ENCODE peak calls at places on chromosomes 7 and 10, in eight cellular contexts. One of them, this sample, is unnamed.

GRCh38 chr10:75841266-75841665 is 409.8 kb downstream of the LRMDA start:
- DNase-seq in A172: no peak
- DNase-seq in tibial artery: no peak
- DNase-seq in stimulated activated CD4-positive, alpha-beta T cell treated with anti-CD3 and anti-CD28 coated beads, Interleukin-2, amount 100 ng/mL, for 48 hours: no peak
- DNase-seq in fibroblast of lung: no peak
- DNase-seq in fibroblast of the conjunctiva: no peak
- DNase-seq in mucosa of gallbladder: no peak
- DNase-seq in head of caudate nucleus: no peak
- DNase-seq in this sample: no peak

GRCh38 chr10:107631876-107632275 is 467.4 kb upstream of the SORCS1 start:
- DNase-seq in fibroblast of the conjunctiva: no peak
- DNase-seq in mucosa of gallbladder: no peak
- DNase-seq in A172: no peak
- DNase-seq in head of caudate nucleus: no peak
- DNase-seq in stimulated activated CD4-positive, alpha-beta T cell treated with anti-CD3 and anti-CD28 coated beads, Interleukin-2, amount 100 ng/mL, for 48 hours: no peak
- DNase-seq in tibial artery: no peak
- DNase-seq in fibroblast of lung: no peak
- DNase-seq in this sample: no peak

GRCh38 chr7:120272896-120273475 is at the start of gene KCND2:
- DNase-seq in tibial artery: no peak
- DNase-seq in head of caudate nucleus: peak
- DNase-seq in mucosa of gallbladder: peak
- DNase-seq in stimulated activated CD4-positive, alpha-beta T cell treated with anti-CD3 and anti-CD28 coated beads, Interleukin-2, amount 100 ng/mL, for 48 hours: no peak
- DNase-seq in A172: no peak
- DNase-seq in fibroblast of lung: peak
- DNase-seq in fibroblast of the conjunctiva: no peak
- DNase-seq in this sample: no peak

GRCh38 chr7:78769551-78770101 is 683.8 kb downstream of the MAGI2 start:
- DNase-seq in fibroblast of lung: peak
- DNase-seq in mucosa of gallbladder: no peak
- DNase-seq in tibial artery: no peak
- DNase-seq in fibroblast of the conjunctiva: no peak
- DNase-seq in stimulated activated CD4-positive, alpha-beta T cell treated with anti-CD3 and anti-CD28 coated beads, Interleukin-2, amount 100 ng/mL, for 48 hours: no peak
- DNase-seq in A172: no peak
- DNase-seq in head of caudate nucleus: no peak
- DNase-seq in this sample: no peak

GRCh38 chr10:34705563-34705962 is 109.5 kb downstream of the PARD3 start:
- DNase-seq in mucosa of gallbladder: no peak
- DNase-seq in A172: no peak
- DNase-seq in stimulated activated CD4-positive, alpha-beta T cell treated with anti-CD3 and anti-CD28 coated beads, Interleukin-2, amount 100 ng/mL, for 48 hours: no peak
- DNase-seq in head of caudate nucleus: no peak
- DNase-seq in tibial artery: no peak
- DNase-seq in fibroblast of lung: no peak
- DNase-seq in fibroblast of the conjunctiva: no peak
- DNase-seq in this sample: no peak

GRCh38 chr10:46553238-46554049 is 3.0 kb downstream of the GPRIN2 start:
- DNase-seq in mucosa of gallbladder: peak
- DNase-seq in fibroblast of the conjunctiva: no peak
- DNase-seq in fibroblast of lung: no peak
- DNase-seq in tibial artery: peak
- DNase-seq in A172: no peak
- DNase-seq in head of caudate nucleus: peak
- DNase-seq in stimulated activated CD4-positive, alpha-beta T cell treated with anti-CD3 and anti-CD28 coated beads, Interleukin-2, amount 100 ng/mL, for 48 hours: no peak
- DNase-seq in this sample: no peak

GRCh38 chr10:95308389-95309302 is 17.8 kb upstream of the PDLIM1 start:
- DNase-seq in tibial artery: peak
- DNase-seq in head of caudate nucleus: no peak
- DNase-seq in stimulated activated CD4-positive, alpha-beta T cell treated with anti-CD3 and anti-CD28 coated beads, Interleukin-2, amount 100 ng/mL, for 48 hours: no peak
- DNase-seq in A172: peak
- DNase-seq in fibroblast of the conjunctiva: peak
- DNase-seq in mucosa of gallbladder: peak
- DNase-seq in fibroblast of lung: peak
- DNase-seq in this sample: peak

GRCh38 chr10:3397231-3397630 is 224.6 kb upstream of the PITRM1 start:
- DNase-seq in tibial artery: no peak
- DNase-seq in fibroblast of the conjunctiva: no peak
- DNase-seq in head of caudate nucleus: no peak
- DNase-seq in A172: peak
- DNase-seq in fibroblast of lung: no peak
- DNase-seq in mucosa of gallbladder: no peak
- DNase-seq in stimulated activated CD4-positive, alpha-beta T cell treated with anti-CD3 and anti-CD28 coated beads, Interleukin-2, amount 100 ng/mL, for 48 hours: no peak
- DNase-seq in this sample: peak

GRCh38 chr10:3813986-3814831 is 29.2 kb upstream of the KLF6 start:
- DNase-seq in fibroblast of the conjunctiva: no peak
- DNase-seq in tibial artery: no peak
- DNase-seq in stimulated activated CD4-positive, alpha-beta T cell treated with anti-CD3 and anti-CD28 coated beads, Interleukin-2, amount 100 ng/mL, for 48 hours: no peak
- DNase-seq in mucosa of gallbladder: no peak
- DNase-seq in A172: no peak
- DNase-seq in head of caudate nucleus: no peak
- DNase-seq in fibroblast of lung: peak
- DNase-seq in this sample: peak

GRCh38 chr7:22627136-22627535 is 99.9 kb upstream of the IL6 start:
- DNase-seq in A172: peak
- DNase-seq in head of caudate nucleus: no peak
- DNase-seq in fibroblast of lung: no peak
- DNase-seq in tibial artery: no peak
- DNase-seq in fibroblast of the conjunctiva: no peak
- DNase-seq in mucosa of gallbladder: no peak
- DNase-seq in stimulated activated CD4-positive, alpha-beta T cell treated with anti-CD3 and anti-CD28 coated beads, Interleukin-2, amount 100 ng/mL, for 48 hours: no peak
- DNase-seq in this sample: no peak

GRCh38 chr10:31593124-31593523 is 274.1 kb downstream of the ZEB1 start:
- DNase-seq in A172: no peak
- DNase-seq in fibroblast of the conjunctiva: no peak
- DNase-seq in head of caudate nucleus: no peak
- DNase-seq in mucosa of gallbladder: peak
- DNase-seq in stimulated activated CD4-positive, alpha-beta T cell treated with anti-CD3 and anti-CD28 coated beads, Interleukin-2, amount 100 ng/mL, for 48 hours: no peak
- DNase-seq in fibroblast of lung: no peak
- DNase-seq in tibial artery: no peak
- DNase-seq in this sample: no peak

GRCh38 chr10:132098539-132099421 is 33.0 kb downstream of the JAKMIP3 start:
- DNase-seq in stimulated activated CD4-positive, alpha-beta T cell treated with anti-CD3 and anti-CD28 coated beads, Interleukin-2, amount 100 ng/mL, for 48 hours: no peak
- DNase-seq in fibroblast of lung: no peak
- DNase-seq in A172: peak
- DNase-seq in mucosa of gallbladder: peak
- DNase-seq in fibroblast of the conjunctiva: no peak
- DNase-seq in tibial artery: no peak
- DNase-seq in head of caudate nucleus: no peak
- DNase-seq in this sample: no peak

GRCh38 chr10:17272648-17273047 is 44.6 kb downstream of the VIM start:
- DNase-seq in tibial artery: no peak
- DNase-seq in stimulated activated CD4-positive, alpha-beta T cell treated with anti-CD3 and anti-CD28 coated beads, Interleukin-2, amount 100 ng/mL, for 48 hours: no peak
- DNase-seq in mucosa of gallbladder: no peak
- DNase-seq in A172: no peak
- DNase-seq in fibroblast of the conjunctiva: no peak
- DNase-seq in fibroblast of lung: no peak
- DNase-seq in head of caudate nucleus: no peak
- DNase-seq in this sample: no peak

GRCh38 chr10:15169555-15170407 is 1.3 kb upstream of the NMT2 start:
- DNase-seq in mucosa of gallbladder: no peak
- DNase-seq in fibroblast of lung: no peak
- DNase-seq in head of caudate nucleus: no peak
- DNase-seq in A172: no peak
- DNase-seq in tibial artery: no peak
- DNase-seq in stimulated activated CD4-positive, alpha-beta T cell treated with anti-CD3 and anti-CD28 coated beads, Interleukin-2, amount 100 ng/mL, for 48 hours: peak
- DNase-seq in fibroblast of the conjunctiva: no peak
- DNase-seq in this sample: no peak

GRCh38 chr10:112394475-112394875 is 20.6 kb downstream of the ACSL5 start:
- DNase-seq in A172: no peak
- DNase-seq in mucosa of gallbladder: peak
- DNase-seq in fibroblast of the conjunctiva: no peak
- DNase-seq in head of caudate nucleus: no peak
- DNase-seq in stimulated activated CD4-positive, alpha-beta T cell treated with anti-CD3 and anti-CD28 coated beads, Interleukin-2, amount 100 ng/mL, for 48 hours: no peak
- DNase-seq in fibroblast of lung: no peak
- DNase-seq in tibial artery: no peak
- DNase-seq in this sample: no peak

GRCh38 chr7:88357794-88358533 is 51.3 kb upstream of the STEAP4 start:
- DNase-seq in mucosa of gallbladder: no peak
- DNase-seq in fibroblast of the conjunctiva: no peak
- DNase-seq in A172: peak
- DNase-seq in fibroblast of lung: no peak
- DNase-seq in tibial artery: no peak
- DNase-seq in stimulated activated CD4-positive, alpha-beta T cell treated with anti-CD3 and anti-CD28 coated beads, Interleukin-2, amount 100 ng/mL, for 48 hours: no peak
- DNase-seq in head of caudate nucleus: no peak
- DNase-seq in this sample: peak

GRCh38 chr10:103127241-103127640 is 65.8 kb downstream of the NT5C2 start:
- DNase-seq in tibial artery: no peak
- DNase-seq in mucosa of gallbladder: no peak
- DNase-seq in stimulated activated CD4-positive, alpha-beta T cell treated with anti-CD3 and anti-CD28 coated beads, Interleukin-2, amount 100 ng/mL, for 48 hours: no peak
- DNase-seq in head of caudate nucleus: no peak
- DNase-seq in fibroblast of the conjunctiva: no peak
- DNase-seq in fibroblast of lung: no peak
- DNase-seq in A172: no peak
- DNase-seq in this sample: no peak

GRCh38 chr7:89927762-89928161 is 226.5 kb upstream of the STEAP1 start:
- DNase-seq in tibial artery: no peak
- DNase-seq in stimulated activated CD4-positive, alpha-beta T cell treated with anti-CD3 and anti-CD28 coated beads, Interleukin-2, amount 100 ng/mL, for 48 hours: no peak
- DNase-seq in fibroblast of lung: no peak
- DNase-seq in A172: no peak
- DNase-seq in head of caudate nucleus: no peak
- DNase-seq in mucosa of gallbladder: no peak
- DNase-seq in fibroblast of the conjunctiva: no peak
- DNase-seq in this sample: no peak

GRCh38 chr10:106387063-106387462 is 777.4 kb downstream of the SORCS1 start:
- DNase-seq in mucosa of gallbladder: no peak
- DNase-seq in fibroblast of the conjunctiva: no peak
- DNase-seq in tibial artery: no peak
- DNase-seq in stimulated activated CD4-positive, alpha-beta T cell treated with anti-CD3 and anti-CD28 coated beads, Interleukin-2, amount 100 ng/mL, for 48 hours: no peak
- DNase-seq in fibroblast of lung: no peak
- DNase-seq in head of caudate nucleus: no peak
- DNase-seq in A172: peak
- DNase-seq in this sample: no peak

GRCh38 chr7:80151274-80151665 is 16.6 kb downstream of the GNAI1 start:
- DNase-seq in A172: peak
- DNase-seq in fibroblast of lung: peak
- DNase-seq in head of caudate nucleus: no peak
- DNase-seq in stimulated activated CD4-positive, alpha-beta T cell treated with anti-CD3 and anti-CD28 coated beads, Interleukin-2, amount 100 ng/mL, for 48 hours: no peak
- DNase-seq in tibial artery: no peak
- DNase-seq in mucosa of gallbladder: no peak
- DNase-seq in fibroblast of the conjunctiva: no peak
- DNase-seq in this sample: no peak

GRCh38 chr10:121245799-121246198 is 352.4 kb downstream of the FGFR2 start:
- DNase-seq in stimulated activated CD4-positive, alpha-beta T cell treated with anti-CD3 and anti-CD28 coated beads, Interleukin-2, amount 100 ng/mL, for 48 hours: no peak
- DNase-seq in fibroblast of lung: no peak
- DNase-seq in A172: no peak
- DNase-seq in fibroblast of the conjunctiva: no peak
- DNase-seq in mucosa of gallbladder: no peak
- DNase-seq in head of caudate nucleus: no peak
- DNase-seq in tibial artery: no peak
- DNase-seq in this sample: no peak

GRCh38 chr10:14532473-14533251 is 201.9 kb upstream of the FRMD4A start:
- DNase-seq in mucosa of gallbladder: no peak
- DNase-seq in fibroblast of lung: no peak
- DNase-seq in stimulated activated CD4-positive, alpha-beta T cell treated with anti-CD3 and anti-CD28 coated beads, Interleukin-2, amount 100 ng/mL, for 48 hours: no peak
- DNase-seq in fibroblast of the conjunctiva: no peak
- DNase-seq in tibial artery: no peak
- DNase-seq in A172: no peak
- DNase-seq in head of caudate nucleus: no peak
- DNase-seq in this sample: peak

GRCh38 chr7:13731643-13732042 is 257.8 kb downstream of the ETV1 start:
- DNase-seq in stimulated activated CD4-positive, alpha-beta T cell treated with anti-CD3 and anti-CD28 coated beads, Interleukin-2, amount 100 ng/mL, for 48 hours: no peak
- DNase-seq in tibial artery: no peak
- DNase-seq in mucosa of gallbladder: no peak
- DNase-seq in fibroblast of lung: peak
- DNase-seq in head of caudate nucleus: no peak
- DNase-seq in fibroblast of the conjunctiva: no peak
- DNase-seq in A172: no peak
- DNase-seq in this sample: no peak

GRCh38 chr10:101052285-101052684 is 9.5 kb upstream of the KAZALD1 start:
- DNase-seq in A172: peak
- DNase-seq in fibroblast of the conjunctiva: peak
- DNase-seq in fibroblast of lung: peak
- DNase-seq in stimulated activated CD4-positive, alpha-beta T cell treated with anti-CD3 and anti-CD28 coated beads, Interleukin-2, amount 100 ng/mL, for 48 hours: no peak
- DNase-seq in head of caudate nucleus: no peak
- DNase-seq in tibial artery: peak
- DNase-seq in mucosa of gallbladder: no peak
- DNase-seq in this sample: peak